ENCODE peak calls at places on chromosome 6, in four cellular contexts. G is BE2C, W is ovary, M is left lung. A is an unnamed sample.

GRCh38 chr6:128807577-128807976 is 75.4 kb upstream of the LAMA2 start:
- DNase-seq in G (no peak), W (no peak), M (no peak), A (no peak)

GRCh38 chr6:43913388-43914271 is 143.6 kb downstream of the VEGFA start:
- DNase-seq in G (no peak), W (no peak), M (no peak), A (no peak)

GRCh38 chr6:1286972-1287600 is 24.8 kb upstream of the FOXQ1 start:
- DNase-seq in G (no peak), W (no peak), M (no peak), A (no peak)

GRCh38 chr6:6556738-6557503 is 31.6 kb upstream of the LY86 start:
- DNase-seq in G (peak), W (no peak), M (no peak), A (peak)

GRCh38 chr6:155408981-155409380 is 46.7 kb downstream of the NOX3 start:
- DNase-seq in G (no peak), W (no peak), M (no peak), A (no peak)

GRCh38 chr6:143270026-143270425 is 180.5 kb downstream of the ADAT2 start:
- DNase-seq in G (no peak), W (no peak), M (no peak), A (no peak)

GRCh38 chr6:30325150-30325872 is 1.4 kb upstream of the TRIM39 start:
- DNase-seq in G (peak), W (no peak), M (peak), A (peak)

GRCh38 chr6:149728499-149729234 is 10.8 kb upstream of the LATS1 start:
- DNase-seq in G (no peak), W (no peak), M (no peak), A (no peak)

GRCh38 chr6:101539510-101540245 is 146.2 kb downstream of the GRIK2 start:
- DNase-seq in G (no peak), W (no peak), M (no peak), A (no peak)

GRCh38 chr6:111283707-111284106 is 196.4 kb downstream of the SLC16A10 start:
- DNase-seq in G (no peak), W (no peak), M (no peak), A (no peak)

GRCh38 chr6:83359638-83360037 is 71.2 kb downstream of the ME1 start:
- DNase-seq in G (no peak), W (no peak), M (no peak), A (no peak)

GRCh38 chr6:10837692-10837996 is 695 bp downstream of the MAK start:
- DNase-seq in G (no peak), W (peak), M (no peak), A (peak)

GRCh38 chr6:152270301-152270925 is 366.7 kb downstream of the SYNE1 start:
- DNase-seq in G (no peak), W (no peak), M (no peak), A (no peak)

GRCh38 chr6:166167801-166168615 is at the start of gene TBXT:
- DNase-seq in G (peak), W (no peak), M (no peak), A (peak)

GRCh38 chr6:165717732-165718465 is 54.9 kb upstream of the PDE10A start:
- DNase-seq in G (no peak), W (no peak), M (no peak), A (no peak)

GRCh38 chr6:13377054-13377758 is 48.9 kb upstream of the TBC1D7 start:
- DNase-seq in G (no peak), W (no peak), M (no peak), A (no peak)

GRCh38 chr6:111874030-111874425 is 776 bp upstream of the FYN start:
- DNase-seq in G (peak), W (no peak), M (no peak), A (peak)

GRCh38 chr6:42138630-42139619 is 3.5 kb downstream of the C6orf132 start:
- DNase-seq in G (no peak), W (no peak), M (no peak), A (no peak)

GRCh38 chr6:105474234-105474633 is 71.4 kb upstream of the PREP start:
- DNase-seq in G (no peak), W (no peak), M (no peak), A (no peak)

DNA sequence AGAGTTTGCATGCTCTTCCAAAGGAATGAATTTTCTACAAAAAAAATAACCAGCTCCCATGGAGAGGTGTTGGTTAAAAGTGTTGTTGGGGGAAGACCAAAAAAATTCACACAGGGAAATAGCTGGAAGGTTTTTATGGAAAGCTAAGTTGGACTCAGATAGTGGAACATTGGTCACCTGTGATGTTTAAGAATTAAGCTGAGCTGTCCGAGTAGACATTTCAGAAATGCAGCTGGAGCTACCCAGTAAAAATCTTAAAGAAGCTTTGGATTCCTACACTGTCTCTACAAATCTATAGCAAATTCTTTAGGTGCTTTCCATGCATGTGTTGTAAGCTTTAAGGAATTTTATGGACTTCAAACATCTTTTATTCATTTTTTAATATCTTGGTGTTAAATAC is 155.5 kb downstream of the THBS2 start:
- DNase-seq in G (no peak), W (no peak), M (no peak), A (no peak)
- TF ChIP-seq CTCF in G (no peak), W (no peak), M (no peak), A (no peak)

DNA sequence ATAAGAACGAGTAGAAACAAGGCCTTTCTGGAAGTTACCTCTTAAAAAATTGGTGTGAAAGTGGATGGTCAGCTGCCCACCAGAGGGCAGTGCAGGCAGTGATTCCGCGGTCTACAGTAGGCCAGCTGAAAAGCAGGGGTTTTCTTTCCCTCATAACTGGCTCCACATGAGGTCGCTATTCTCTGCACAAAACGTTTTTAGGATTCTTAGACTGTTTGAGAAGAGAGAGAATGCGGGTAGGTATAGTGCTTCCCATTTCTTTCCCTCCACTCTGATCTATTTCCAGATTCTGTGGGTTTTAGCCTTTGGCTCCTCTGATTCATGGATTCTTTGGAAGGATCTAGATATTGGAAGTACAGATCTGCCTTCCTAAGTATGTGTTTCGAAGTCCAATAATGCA is 14.2 kb downstream of the FIG4 start:
- DNase-seq in G (peak), W (peak), M (peak), A (peak)
- TF ChIP-seq CTCF in G (peak), W (peak), M (peak), A (peak)

DNA sequence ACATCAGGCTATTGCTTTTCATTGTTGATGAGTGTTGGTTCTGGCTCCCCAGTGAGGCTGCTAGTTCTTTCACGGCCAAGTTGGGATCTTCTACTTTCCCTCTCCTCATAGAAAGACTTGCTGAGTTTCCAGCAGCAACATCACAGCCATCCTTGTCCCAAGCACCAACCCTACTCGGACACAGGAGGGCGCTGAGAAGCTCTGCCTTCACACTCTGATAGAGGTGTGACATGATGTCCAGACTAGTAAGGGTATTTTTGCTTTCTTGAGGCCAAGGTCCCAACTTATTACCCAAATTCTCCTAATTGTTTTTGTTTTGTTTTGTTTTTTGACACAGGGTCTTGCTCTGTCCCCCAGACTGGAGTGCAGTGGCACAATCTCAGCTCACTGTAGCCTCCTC is 3.0 kb upstream of the GCM1 start:
- DNase-seq in G (peak), W (no peak), M (no peak), A (peak)
- TF ChIP-seq CTCF in G (peak), W (no peak), M (no peak), A (peak)

GRCh38 chr6:45556828-45557227 is 179.1 kb upstream of the SUPT3H start:
- DNase-seq in G (no peak), W (peak), M (no peak), A (no peak)
- TF ChIP-seq CTCF in G (no peak), W (no peak), M (no peak), A (no peak)

GRCh38 chr6:157264701-157265100 is 58.6 kb downstream of the TMEM242 start:
- DNase-seq in G (no peak), W (no peak), M (peak), A (no peak)
- TF ChIP-seq CTCF in G (no peak), W (no peak), M (no peak), A (no peak)

GRCh38 chr6:170083236-170084051 is 207.4 kb downstream of the DLL1 start:
- DNase-seq in G (no peak), W (no peak), M (no peak), A (no peak)

GRCh38 chr6:170087946-170088348 is 202.9 kb downstream of the DLL1 start:
- DNase-seq in G (no peak), W (peak), M (peak), A (peak)

GRCh38 chr6:170084166-170084730 is 206.6 kb downstream of the DLL1 start:
- DNase-seq in G (no peak), W (no peak), M (no peak), A (no peak)

GRCh38 chr6:170086639-170087420 is 204.0 kb downstream of the DLL1 start:
- DNase-seq in G (no peak), W (peak), M (peak), A (no peak)

GRCh38 chr6:170085475-170086401 is 205.1 kb downstream of the DLL1 start:
- DNase-seq in G (no peak), W (no peak), M (no peak), A (no peak)
- TF ChIP-seq CTCF in G (no peak), W (no peak), M (no peak), A (no peak)

A was measured in activated CD8-positive, alpha-beta T cell treated with anti-CD3 and anti-CD28 coated beads for 36 hours.